ENCODE peak calls at places on chromosomes 6 and 20, in eight cellular contexts. O is psoas muscle, L is ovary, N is upper lobe of right lung, R is Panc1, Y is esophagus squamous epithelium, W is BE2C, V is heart right ventricle. J is an unnamed sample.

GRCh38 chr6:126228001-126228791 is 111.7 kb upstream of the CENPW start:
- DNase-seq in O (no peak), L (no peak), N (no peak), R (no peak), Y (no peak), W (peak; percentile 79), V (no peak), J (peak; percentile 7)

GRCh38 chr20:40251284-40251932 is 437.6 kb downstream of the MAFB start:
- DNase-seq in O (no peak), L (no peak), N (no peak), R (no peak), Y (no peak), W (peak; percentile 59), V (no peak), J (peak; percentile 27)

GRCh38 chr20:52490715-52491430 is 299.3 kb upstream of the ZFP64 start:
- DNase-seq in O (no peak), L (no peak), N (no peak), R (no peak), Y (no peak), W (no peak), V (no peak), J (no peak)

GRCh38 chr20:12331236-12331635 is 413.5 kb downstream of the BTBD3 start:
- DNase-seq in O (no peak), L (no peak), N (no peak), R (no peak), Y (no peak), W (no peak), V (no peak), J (no peak)

GRCh38 chr20:51042657-51043247 is 19.8 kb upstream of the KCNG1 start:
- DNase-seq in O (no peak), L (no peak), N (peak; percentile 15), R (no peak), Y (no peak), W (no peak), V (no peak), J (no peak)

GRCh38 chr20:59955131-59955796 is 3.0 kb upstream of the CDH26 start:
- DNase-seq in O (no peak), L (no peak), N (no peak), R (no peak), Y (no peak), W (no peak), V (no peak), J (no peak)

GRCh38 chr20:50146732-50147662 is 6.5 kb downstream of the PEDS1 start:
- DNase-seq in O (peak; percentile 56), L (no peak), N (peak; percentile 80), R (no peak), Y (no peak), W (no peak), V (no peak), J (no peak)

GRCh38 chr6:26305097-26305841 is 59.7 kb upstream of the BTN3A2 start:
- DNase-seq in O (peak; percentile 66), L (peak; percentile 77), N (no peak), R (no peak), Y (no peak), W (peak; percentile 66), V (peak; percentile 49), J (peak; percentile 46)

GRCh38 chr6:148517518-148517917 is 174.9 kb downstream of the SASH1 start:
- DNase-seq in O (no peak), L (no peak), N (no peak), R (no peak), Y (no peak), W (no peak), V (no peak), J (no peak)

GRCh38 chr6:111957623-111958315 is 84.5 kb upstream of the FYN start:
- DNase-seq in O (no peak), L (no peak), N (no peak), R (no peak), Y (no peak), W (peak; percentile 15), V (no peak), J (peak; percentile 59)

GRCh38 chr20:17612287-17612974 is 42.6 kb downstream of the DSTN start:
- DNase-seq in O (no peak), L (peak; percentile 25), N (peak; percentile 69), R (no peak), Y (no peak), W (no peak), V (no peak), J (peak; percentile 72)

GRCh38 chr6:166410426-166410935 is 27.7 kb upstream of the MPC1 start:
- DNase-seq in O (no peak), L (no peak), N (no peak), R (no peak), Y (no peak), W (no peak), V (no peak), J (no peak)

GRCh38 chr6:39054577-39055142 is 6.1 kb downstream of the GLP1R start:
- DNase-seq in O (no peak), L (no peak), N (peak; percentile 32), R (no peak), Y (no peak), W (no peak), V (no peak), J (no peak)

GRCh38 chr6:70790483-70790882 is 122.8 kb downstream of the SMAP1 start:
- DNase-seq in O (no peak), L (no peak), N (no peak), R (no peak), Y (no peak), W (no peak), V (no peak), J (no peak)

GRCh38 chr6:136873733-136874132 is 48.4 kb upstream of the SLC35D3 start:
- DNase-seq in O (no peak), L (no peak), N (no peak), R (no peak), Y (no peak), W (no peak), V (no peak), J (no peak)

GRCh38 chr6:29926795-29927427 is 15.4 kb upstream of the HLA-A start:
- DNase-seq in O (peak; percentile 77), L (peak; percentile 82), N (peak; percentile 91), R (no peak), Y (peak; percentile 42), W (no peak), V (peak; percentile 74), J (no peak)

GRCh38 chr6:113668712-113669408 is 188.3 kb upstream of the MARCKS start:
- DNase-seq in O (no peak), L (no peak), N (no peak), R (no peak), Y (no peak), W (no peak), V (no peak), J (no peak)

GRCh38 chr6:165191461-165191860 is 117.9 kb downstream of the C6orf118 start:
- DNase-seq in O (no peak), L (no peak), N (no peak), R (no peak), Y (no peak), W (no peak), V (no peak), J (no peak)

GRCh38 chr6:40550096-40550731 is 37.0 kb downstream of the LRFN2 start:
- DNase-seq in O (no peak), L (no peak), N (no peak), R (peak; percentile 10), Y (no peak), W (peak; percentile 51), V (no peak), J (peak; percentile 59)

GRCh38 chr6:125944434-125944816 is 12.1 kb upstream of the HINT3 start:
- DNase-seq in O (peak; percentile 30), L (peak; percentile 24), N (peak; percentile 78), R (no peak), Y (no peak), W (no peak), V (peak; percentile 51), J (peak; percentile 91)

GRCh38 chr6:157648561-157648960 is 174.5 kb upstream of the SNX9 start:
- DNase-seq in O (no peak), L (no peak), N (peak; percentile 57), R (no peak), Y (no peak), W (no peak), V (no peak), J (no peak)

GRCh38 chr6:113881473-113881980 is 24.4 kb downstream of the MARCKS start:
- DNase-seq in O (no peak), L (no peak), N (no peak), R (no peak), Y (no peak), W (no peak), V (no peak), J (no peak)

GRCh38 chr6:131979515-131980337 is 28.6 kb upstream of the CCN2 start:
- DNase-seq in O (no peak), L (no peak), N (no peak), R (no peak), Y (no peak), W (no peak), V (no peak), J (peak; percentile 84)

GRCh38 chr20:12276011-12276673 is 358.4 kb downstream of the BTBD3 start:
- DNase-seq in O (no peak), L (no peak), N (no peak), R (no peak), Y (no peak), W (no peak), V (no peak), J (no peak)

GRCh38 chr6:72524011-72524645 is 97.7 kb upstream of the KCNQ5 start:
- DNase-seq in O (no peak), L (no peak), N (no peak), R (no peak), Y (no peak), W (no peak), V (no peak), J (no peak)

GRCh38 chr6:87909849-87910248 is 137.8 kb upstream of the SPACA1 start:
- DNase-seq in O (no peak), L (no peak), N (no peak), R (no peak), Y (no peak), W (no peak), V (no peak), J (no peak)

GRCh38 chr6:33787954-33788693 is 806 bp downstream of the LEMD2 start:
- DNase-seq in O (peak; percentile 86), L (peak; percentile 74), N (peak; percentile 89), R (no peak), Y (peak; percentile 36), W (peak; percentile 72), V (peak; percentile 79), J (peak; percentile 88)
- TF ChIP-seq CTCF in O (no peak), L (no peak), N (no peak), R (no peak), Y (no peak), W (no peak), V (no peak), J (peak; percentile 6)

GRCh38 chr20:31667315-31668285 is 29.9 kb downstream of the COX4I2 start:
- DNase-seq in O (no peak), L (no peak), N (no peak), R (no peak), Y (no peak), W (no peak), V (no peak), J (no peak)
- H3K4me1 ChIP-seq in O (peaks cover 68% of the 10 kb centered on the region), L (peaks cover 22% of the 10 kb centered on the region), N (peaks cover 90% of the 10 kb centered on the region), R (peaks cover 49% of the 10 kb centered on the region), Y (peaks cover 93% of the 10 kb centered on the region), W (peaks cover 7% of the 10 kb centered on the region), V (peaks cover 95% of the 10 kb centered on the region), J (peaks cover 14% of the 10 kb centered on the region)

GRCh38 chr6:53070808-53071207 is 5.6 kb downstream of the FBXO9 start:
- DNase-seq in O (no peak), L (no peak), N (no peak), R (no peak), Y (no peak), W (peak; percentile 7), V (no peak), J (no peak)
- TF ChIP-seq CTCF in O (no peak), L (no peak), N (peak; percentile 4), R (no peak), Y (no peak), W (peak; percentile 37), V (no peak), J (peak; percentile 7)

GRCh38 chr20:53654932-53655674 is 61.5 kb upstream of the ZNF217 start:
- DNase-seq in O (no peak), L (no peak), N (no peak), R (no peak), Y (no peak), W (no peak), V (no peak), J (no peak)
- H3K4me1 ChIP-seq in O (peaks cover 14% of the 10 kb centered on the region), L (peaks cover 4% of the 10 kb centered on the region), N (peaks cover 39% of the 10 kb centered on the region), R (peaks cover 62% of the 10 kb centered on the region), Y (peaks cover 47% of the 10 kb centered on the region), W (peaks cover 16% of the 10 kb centered on the region), V (peaks cover 44% of the 10 kb centered on the region), J (peaks cover 36% of the 10 kb centered on the region)

J was measured in cardiac muscle cell.